ENCODE peak calls at places on chromosomes 7 and 10, in five cellular contexts. D is glutamatergic neuron; T is CD8-positive, alpha-beta T cell; E is cardiac fibroblast; N is caudate nucleus. O is an unnamed sample.

GRCh38 chr10:133318494-133319127 is 9.9 kb downstream of the ZNF511 start:
- DNase-seq in T (peak; percentile 57), N (no peak), E (peak; percentile 55), D (peak; percentile 95), O (peak; percentile 77)

GRCh38 chr10:83963446-83963845 is 175.9 kb upstream of the GHITM start:
- DNase-seq in T (no peak), D (no peak), E (no peak), N (no peak), O (no peak)

GRCh38 chr10:28984431-28984830 is 304.4 kb upstream of the LYZL1 start:
- DNase-seq in T (no peak), E (peak; percentile 93), N (peak; percentile 25), D (no peak), O (peak; percentile 36)

GRCh38 chr10:116038259-116038658 is 234.7 kb downstream of the GFRA1 start:
- DNase-seq in T (no peak), N (no peak), D (no peak), E (peak; percentile 44), O (no peak)

GRCh38 chr10:69391158-69391557 is 25.6 kb downstream of the TACR2 start:
- DNase-seq in N (no peak), D (no peak), E (no peak), T (no peak), O (no peak)

GRCh38 chr10:11824376-11824775 is 1.2 kb downstream of the PROSER2 start:
- DNase-seq in T (no peak), E (peak; percentile 18), D (no peak), N (no peak), O (no peak)

GRCh38 chr10:123367181-123367580 is 213.0 kb downstream of the BUB3 start:
- DNase-seq in T (no peak), E (no peak), N (peak; percentile 34), D (no peak), O (no peak)

GRCh38 chr7:11726251-11727155 is 105.5 kb downstream of the THSD7A start:
- DNase-seq in N (peak; percentile 17), D (no peak), T (no peak), E (peak; percentile 88), O (peak; percentile 32)

GRCh38 chr7:150325110-150325611 is 1.8 kb upstream of the ACTR3C start:
- DNase-seq in T (no peak), N (no peak), E (peak; percentile 83), D (no peak), O (peak; percentile 29)

GRCh38 chr7:54932818-54933543 is 85.8 kb upstream of the EGFR start:
- DNase-seq in D (peak; percentile 84), T (no peak), E (peak; percentile 70), N (peak; percentile 88), O (peak; percentile 73)

GRCh38 chr7:128030999-128031681 is at the start of gene LRRC4:
- DNase-seq in E (no peak), N (peak; percentile 77), T (no peak), D (peak; percentile 56), O (no peak)

GRCh38 chr7:116367171-116367813 is 132.2 kb upstream of the CAV2 start:
- DNase-seq in E (no peak), T (no peak), N (no peak), D (no peak), O (no peak)

GRCh38 chr7:98771519-98772241 is 98.1 kb downstream of the TMEM130 start:
- DNase-seq in E (peak; percentile 57), D (peak; percentile 66), T (no peak), N (no peak), O (peak; percentile 38)

GRCh38 chr7:10756981-10757380 is 216.7 kb upstream of the PHF14 start:
- DNase-seq in N (no peak), D (no peak), T (no peak), E (no peak), O (no peak)

GRCh38 chr7:91685544-91685943 is 195.0 kb downstream of the MTERF1 start:
- DNase-seq in E (peak; percentile 73), D (no peak), N (peak; percentile 10), T (no peak), O (no peak)

GRCh38 chr7:116796471-116796870 is 65.9 kb upstream of the CAPZA2 start:
- DNase-seq in T (no peak), D (no peak), E (no peak), N (no peak), O (no peak)

GRCh38 chr10:86671419-86671818 is 3.1 kb downstream of the LDB3 start:
- DNase-seq in T (no peak), D (no peak), N (no peak), E (no peak), O (peak; percentile 69)

GRCh38 chr7:49166441-49166840 is 242.1 kb downstream of the CDC14C start:
- DNase-seq in N (no peak), D (no peak), E (no peak), T (no peak), O (no peak)

GRCh38 chr7:82036146-82036886 is 266.5 kb upstream of the HGF start:
- DNase-seq in E (peak; percentile 81), T (no peak), N (no peak), D (no peak), O (no peak)

GRCh38 chr7:15603124-15603523 is 41.3 kb upstream of the AGMO start:
- DNase-seq in E (no peak), N (no peak), D (no peak), T (no peak), O (no peak)

GRCh38 chr7:112930787-112931186 is 140.6 kb upstream of the TMEM168 start:
- DNase-seq in T (no peak), N (peak; percentile 17), D (no peak), E (peak; percentile 67), O (no peak)

GRCh38 chr7:80681272-80681885 is 42.9 kb downstream of the CD36 start:
- DNase-seq in N (no peak), D (no peak), E (peak; percentile 53), T (no peak), O (no peak)

GRCh38 chr10:47401210-47401609 is 17.1 kb upstream of the ZNF488 start:
- DNase-seq in D (no peak), E (no peak), T (no peak), N (no peak), O (no peak)

GRCh38 chr7:44738031-44738730 is 10.5 kb upstream of the ZMIZ2 start:
- DNase-seq in D (no peak), N (no peak), T (no peak), E (no peak), O (no peak)

GRCh38 chr7:147245274-147245673 is 1128.7 kb downstream of the CNTNAP2 start:
- DNase-seq in N (peak; percentile 15), D (peak; percentile 33), T (no peak), E (peak; percentile 50), O (no peak)

GRCh38 chr7:148623586-148624282 is 33.2 kb downstream of the C7orf33 start:
- DNase-seq in E (peak; percentile 58), N (no peak), T (no peak), D (no peak), O (no peak)

GRCh38 chr10:65571011-65571570 is 1354.7 kb upstream of the LRRTM3 start:
- DNase-seq in D (no peak), E (peak; percentile 18), T (no peak), N (no peak), O (no peak)

GRCh38 chr10:89175821-89176220 is 31.3 kb downstream of the CH25H start:
- DNase-seq in N (no peak), T (no peak), E (no peak), D (no peak), O (no peak)

O was measured in left colon.